ENCODE peak calls at places on chromosomes 2 and 18, in seven cellular contexts. One of them, this sample, is unnamed.

GRCh38 chr2:182915369-182916326 is 49.2 kb upstream of the FRZB start:
- DNase-seq in H1: no peak
- DNase-seq in SK-N-SH: no peak
- DNase-seq in HepG2: no peak
- DNase-seq in GM12892: no peak
- DNase-seq in GM12878: no peak
- DNase-seq in K562: no peak
- DNase-seq in this sample: no peak

GRCh38 chr2:1632006-1632348 is 112.3 kb downstream of the PXDN start:
- DNase-seq in GM12878: no peak
- DNase-seq in HepG2: no peak
- DNase-seq in H1: no peak
- DNase-seq in K562: no peak
- DNase-seq in GM12892: no peak
- DNase-seq in SK-N-SH: no peak
- DNase-seq in this sample: no peak

GRCh38 chr2:67322361-67323001 is 74.7 kb upstream of the ETAA1 start:
- DNase-seq in GM12878: no peak
- DNase-seq in GM12892: no peak
- DNase-seq in H1: no peak
- DNase-seq in K562: no peak
- DNase-seq in HepG2: peak
- DNase-seq in SK-N-SH: peak
- DNase-seq in this sample: no peak

GRCh38 chr2:97995026-97995733 is 568 bp downstream of the TMEM131 start:
- DNase-seq in GM12892: peak
- DNase-seq in SK-N-SH: peak
- DNase-seq in GM12878: peak
- DNase-seq in H1: no peak
- DNase-seq in K562: peak
- DNase-seq in HepG2: peak
- DNase-seq in this sample: peak

GRCh38 chr2:106961328-106961727 is 75.4 kb upstream of the ST6GAL2 start:
- DNase-seq in K562: no peak
- DNase-seq in GM12878: no peak
- DNase-seq in H1: no peak
- DNase-seq in SK-N-SH: no peak
- DNase-seq in HepG2: no peak
- DNase-seq in GM12892: no peak
- DNase-seq in this sample: no peak

GRCh38 chr2:191478754-191479679 is 198.9 kb upstream of the NABP1 start:
- DNase-seq in GM12892: no peak
- DNase-seq in H1: no peak
- DNase-seq in SK-N-SH: peak
- DNase-seq in HepG2: peak
- DNase-seq in GM12878: no peak
- DNase-seq in K562: no peak
- DNase-seq in this sample: no peak

GRCh38 chr2:182360012-182360662 is 66.7 kb downstream of the PDE1A start:
- DNase-seq in SK-N-SH: no peak
- DNase-seq in H1: no peak
- DNase-seq in HepG2: no peak
- DNase-seq in K562: no peak
- DNase-seq in GM12878: no peak
- DNase-seq in GM12892: no peak
- DNase-seq in this sample: no peak

GRCh38 chr18:13461488-13461887 is 242.9 kb downstream of the LDLRAD4 start:
- DNase-seq in HepG2: no peak
- DNase-seq in SK-N-SH: no peak
- DNase-seq in GM12878: no peak
- DNase-seq in H1: no peak
- DNase-seq in K562: peak
- DNase-seq in GM12892: no peak
- DNase-seq in this sample: no peak

GRCh38 chr18:51654441-51655326 is 457.2 kb upstream of the MEX3C start:
- DNase-seq in H1: no peak
- DNase-seq in GM12892: no peak
- DNase-seq in SK-N-SH: no peak
- DNase-seq in K562: no peak
- DNase-seq in GM12878: no peak
- DNase-seq in HepG2: no peak
- DNase-seq in this sample: peak

GRCh38 chr2:31168291-31168690 is 30.1 kb upstream of the GALNT14 start:
- DNase-seq in SK-N-SH: no peak
- DNase-seq in GM12892: no peak
- DNase-seq in GM12878: no peak
- DNase-seq in H1: no peak
- DNase-seq in HepG2: no peak
- DNase-seq in K562: no peak
- DNase-seq in this sample: no peak

GRCh38 chr2:10721344-10722251 is at the start of gene ATP6V1C2:
- DNase-seq in SK-N-SH: peak
- DNase-seq in GM12892: peak
- DNase-seq in K562: peak
- DNase-seq in H1: no peak
- DNase-seq in GM12878: no peak
- DNase-seq in HepG2: no peak
- DNase-seq in this sample: peak

GRCh38 chr2:62112192-62112591 is 83.7 kb upstream of the B3GNT2 start:
- DNase-seq in SK-N-SH: no peak
- DNase-seq in GM12892: no peak
- DNase-seq in GM12878: no peak
- DNase-seq in H1: no peak
- DNase-seq in K562: no peak
- DNase-seq in HepG2: no peak
- DNase-seq in this sample: no peak

GRCh38 chr2:107414376-107414775 is 412.3 kb upstream of the RGPD4 start:
- DNase-seq in GM12878: no peak
- DNase-seq in HepG2: no peak
- DNase-seq in H1: no peak
- DNase-seq in K562: no peak
- DNase-seq in GM12892: no peak
- DNase-seq in SK-N-SH: no peak
- DNase-seq in this sample: no peak

GRCh38 chr2:59684101-59684770 is 869.2 kb downstream of the BCL11A start:
- DNase-seq in SK-N-SH: no peak
- DNase-seq in H1: no peak
- DNase-seq in GM12878: no peak
- DNase-seq in HepG2: no peak
- DNase-seq in GM12892: no peak
- DNase-seq in K562: no peak
- DNase-seq in this sample: no peak

GRCh38 chr2:77519164-77519887 is 2.9 kb downstream of the LRRTM4 start:
- DNase-seq in H1: no peak
- DNase-seq in HepG2: no peak
- DNase-seq in K562: no peak
- DNase-seq in GM12878: no peak
- DNase-seq in GM12892: no peak
- DNase-seq in SK-N-SH: no peak
- DNase-seq in this sample: no peak

GRCh38 chr2:119820275-119820674 is 60.6 kb downstream of the PTPN4 start:
- DNase-seq in HepG2: no peak
- DNase-seq in SK-N-SH: peak
- DNase-seq in GM12878: no peak
- DNase-seq in K562: no peak
- DNase-seq in GM12892: no peak
- DNase-seq in H1: no peak
- DNase-seq in this sample: no peak

GRCh38 chr2:179861027-179861776 is at the start of gene ZNF385B:
- DNase-seq in GM12878: no peak
- DNase-seq in K562: no peak
- DNase-seq in SK-N-SH: peak
- DNase-seq in GM12892: peak
- DNase-seq in H1: peak
- DNase-seq in HepG2: no peak
- DNase-seq in this sample: peak

GRCh38 chr2:179859523-179859922 is 1.9 kb downstream of the ZNF385B start:
- DNase-seq in K562: no peak
- DNase-seq in GM12892: no peak
- DNase-seq in SK-N-SH: no peak
- DNase-seq in GM12878: no peak
- DNase-seq in HepG2: no peak
- DNase-seq in H1: no peak
- DNase-seq in this sample: no peak

GRCh38 chr2:179861777-179862117 is 335 bp upstream of the ZNF385B start:
- DNase-seq in SK-N-SH: no peak
- DNase-seq in H1: no peak
- DNase-seq in GM12892: peak
- DNase-seq in GM12878: no peak
- DNase-seq in K562: no peak
- DNase-seq in HepG2: no peak
- DNase-seq in this sample: no peak

GRCh38 chr2:179862898-179863458 is 1.6 kb upstream of the ZNF385B start:
- DNase-seq in SK-N-SH: no peak
- DNase-seq in GM12878: no peak
- DNase-seq in HepG2: no peak
- DNase-seq in GM12892: no peak
- DNase-seq in K562: no peak
- DNase-seq in H1: no peak
- DNase-seq in this sample: no peak

GRCh38 chr2:179860255-179861026 is 971 bp downstream of the ZNF385B start:
- DNase-seq in H1: no peak
- DNase-seq in GM12892: peak
- DNase-seq in SK-N-SH: peak
- DNase-seq in GM12878: no peak
- DNase-seq in HepG2: no peak
- DNase-seq in K562: no peak
- DNase-seq in this sample: no peak
- TF ChIP-seq TAF1 in H1: no peak
- TF ChIP-seq TAF1 in GM12892: no peak
- TF ChIP-seq TAF1 in SK-N-SH: no peak
- TF ChIP-seq TAF1 in GM12878: no peak
- TF ChIP-seq TAF1 in HepG2: no peak
- TF ChIP-seq TAF1 in K562: no peak
- TF ChIP-seq TAF1 in this sample: no peak

GRCh38 chr2:5190023-5190422 is 502.2 kb upstream of the SOX11 start:
- DNase-seq in HepG2: no peak
- DNase-seq in GM12892: no peak
- DNase-seq in H1: no peak
- DNase-seq in SK-N-SH: no peak
- DNase-seq in GM12878: no peak
- DNase-seq in K562: no peak
- DNase-seq in this sample: no peak
- TF ChIP-seq TAF1 in HepG2: no peak
- TF ChIP-seq TAF1 in GM12892: no peak
- TF ChIP-seq TAF1 in H1: no peak
- TF ChIP-seq TAF1 in SK-N-SH: no peak
- TF ChIP-seq TAF1 in GM12878: no peak
- TF ChIP-seq TAF1 in K562: no peak
- TF ChIP-seq TAF1 in this sample: no peak

DNA sequence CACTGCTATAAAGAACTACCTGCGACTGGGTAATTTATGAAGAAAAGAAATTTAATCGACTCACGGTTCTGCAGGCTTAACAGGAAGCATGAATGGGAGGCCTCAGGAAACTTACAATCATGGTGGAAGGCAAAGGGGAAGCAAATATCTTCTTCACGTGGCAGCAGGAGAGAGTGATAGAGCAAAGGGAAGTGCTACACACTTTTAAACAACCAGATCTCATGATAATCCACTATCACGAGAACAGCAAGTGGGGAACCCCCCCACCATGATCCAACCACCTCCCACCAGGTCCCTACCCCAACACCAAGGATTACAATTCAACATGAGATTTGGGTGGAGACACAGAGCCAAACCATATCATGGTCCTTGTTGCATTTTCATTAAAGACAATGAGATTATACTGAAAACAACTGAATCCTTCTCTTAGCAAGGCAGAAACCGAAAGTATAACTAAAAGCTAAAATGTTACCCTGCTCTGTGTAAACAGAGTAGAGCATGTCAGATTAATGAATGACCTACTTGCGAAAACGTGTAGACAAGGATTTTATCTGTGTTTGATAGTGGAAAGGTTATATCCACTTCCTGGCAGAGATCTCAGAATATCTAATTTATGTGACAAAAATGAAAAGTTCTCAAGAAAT is 60.1 kb upstream of the RBBP8 start:
- DNase-seq in K562: no peak
- DNase-seq in H1: no peak
- DNase-seq in GM12878: peak
- DNase-seq in GM12892: no peak
- DNase-seq in SK-N-SH: no peak
- DNase-seq in HepG2: peak
- DNase-seq in this sample: no peak
- TF ChIP-seq TAF1 in K562: no peak
- TF ChIP-seq TAF1 in H1: no peak
- TF ChIP-seq TAF1 in GM12878: no peak
- TF ChIP-seq TAF1 in GM12892: no peak
- TF ChIP-seq TAF1 in SK-N-SH: no peak
- TF ChIP-seq TAF1 in HepG2: no peak
- TF ChIP-seq TAF1 in this sample: no peak

GRCh38 chr2:177165103-177165583 is 47.5 kb upstream of the HNRNPA3 start:
- DNase-seq in SK-N-SH: no peak
- DNase-seq in K562: no peak
- DNase-seq in H1: no peak
- DNase-seq in GM12878: peak
- DNase-seq in HepG2: no peak
- DNase-seq in GM12892: no peak
- DNase-seq in this sample: no peak
- TF ChIP-seq TAF1 in SK-N-SH: no peak
- TF ChIP-seq TAF1 in K562: no peak
- TF ChIP-seq TAF1 in H1: no peak
- TF ChIP-seq TAF1 in GM12878: peak
- TF ChIP-seq TAF1 in HepG2: no peak
- TF ChIP-seq TAF1 in GM12892: no peak
- TF ChIP-seq TAF1 in this sample: no peak

GRCh38 chr18:5103286-5103685 is 93.8 kb downstream of the AKAIN1 start:
- DNase-seq in GM12892: no peak
- DNase-seq in GM12878: no peak
- DNase-seq in HepG2: no peak
- DNase-seq in SK-N-SH: no peak
- DNase-seq in H1: no peak
- DNase-seq in K562: no peak
- DNase-seq in this sample: no peak

GRCh38 chr18:5103693-5104092 is 93.4 kb downstream of the AKAIN1 start:
- DNase-seq in SK-N-SH: no peak
- DNase-seq in K562: no peak
- DNase-seq in GM12892: no peak
- DNase-seq in HepG2: no peak
- DNase-seq in H1: no peak
- DNase-seq in GM12878: no peak
- DNase-seq in this sample: no peak

GRCh38 chr18:5107990-5108389 is 89.1 kb downstream of the AKAIN1 start:
- DNase-seq in SK-N-SH: no peak
- DNase-seq in K562: no peak
- DNase-seq in GM12878: no peak
- DNase-seq in H1: no peak
- DNase-seq in GM12892: no peak
- DNase-seq in HepG2: no peak
- DNase-seq in this sample: no peak

GRCh38 chr18:5104246-5104645 is 92.8 kb downstream of the AKAIN1 start:
- DNase-seq in GM12878: no peak
- DNase-seq in K562: no peak
- DNase-seq in HepG2: no peak
- DNase-seq in GM12892: no peak
- DNase-seq in H1: peak
- DNase-seq in SK-N-SH: no peak
- DNase-seq in this sample: no peak

GRCh38 chr18:5106730-5107129 is 90.3 kb downstream of the AKAIN1 start:
- DNase-seq in HepG2: no peak
- DNase-seq in K562: no peak
- DNase-seq in H1: no peak
- DNase-seq in GM12892: no peak
- DNase-seq in SK-N-SH: no peak
- DNase-seq in GM12878: no peak
- DNase-seq in this sample: no peak
- TF ChIP-seq TAF1 in HepG2: no peak
- TF ChIP-seq TAF1 in K562: no peak
- TF ChIP-seq TAF1 in H1: no peak
- TF ChIP-seq TAF1 in GM12892: no peak
- TF ChIP-seq TAF1 in SK-N-SH: no peak
- TF ChIP-seq TAF1 in GM12878: no peak
- TF ChIP-seq TAF1 in this sample: no peak

GRCh38 chr2:58240595-58240937 is 559 bp downstream of the FANCL start:
- DNase-seq in K562: peak
- DNase-seq in HepG2: peak
- DNase-seq in SK-N-SH: peak
- DNase-seq in GM12878: no peak
- DNase-seq in GM12892: no peak
- DNase-seq in H1: no peak
- DNase-seq in this sample: no peak
- TF ChIP-seq TAF1 in K562: no peak
- TF ChIP-seq TAF1 in HepG2: no peak
- TF ChIP-seq TAF1 in SK-N-SH: no peak
- TF ChIP-seq TAF1 in GM12878: no peak
- TF ChIP-seq TAF1 in GM12892: no peak
- TF ChIP-seq TAF1 in H1: no peak
- TF ChIP-seq TAF1 in this sample: no peak

This sample was measured in GM12891.